ENCODE peak calls at places on chromosomes 6 and 20, in ten cellular contexts. G is right lobe of liver, P is lower leg skin, R is body of pancreas, U is Peyer's patch, M is A549, J is ovary, Y is NB4, X is esophagus squamous epithelium, V is uterus. D is an unnamed sample.

GRCh38 chr6:11491998-11492397 is 45.6 kb upstream of the TMEM170B start:
- DNase-seq in U (no peak), V (no peak), P (no peak), M (no peak), R (no peak), J (no peak), Y (peak), X (no peak), G (no peak), D (no peak)

GRCh38 chr6:73675466-73676098 is 20.4 kb upstream of the CD109 start:
- DNase-seq in G (peak), V (peak), U (peak), J (peak), M (peak), R (peak), X (peak), P (peak), Y (peak), D (peak)

GRCh38 chr20:44075191-44075949 is 111.6 kb downstream of the JPH2 start:
- DNase-seq in V (no peak), M (no peak), Y (no peak), U (no peak), P (no peak), R (no peak), J (peak), X (no peak), G (no peak), D (peak)

GRCh38 chr6:142819603-142820335 is 125.2 kb downstream of the HIVEP2 start:
- DNase-seq in U (peak), X (no peak), V (no peak), R (no peak), Y (peak), J (no peak), P (no peak), G (peak), M (no peak), D (no peak)

GRCh38 chr6:29887819-29888581 is 54.3 kb upstream of the HLA-A start:
- DNase-seq in P (no peak), G (peak), Y (peak), J (peak), R (peak), V (peak), U (no peak), M (no peak), X (no peak), D (no peak)

GRCh38 chr6:53728570-53729194 is 63.1 kb upstream of the KLHL31 start:
- DNase-seq in Y (peak), J (peak), V (peak), P (no peak), U (peak), X (no peak), M (peak), G (peak), R (peak), D (no peak)

GRCh38 chr6:158769228-158769627 is 49.9 kb downstream of the EZR start:
- DNase-seq in J (peak), X (no peak), P (no peak), R (no peak), M (no peak), V (no peak), G (no peak), Y (no peak), U (no peak), D (no peak)

GRCh38 chr6:103027532-103027931 is 1634.0 kb downstream of the GRIK2 start:
- DNase-seq in J (no peak), G (no peak), Y (no peak), X (no peak), P (no peak), U (no peak), R (no peak), V (no peak), M (no peak), D (no peak)

GRCh38 chr6:44253307-44254101 is 3.8 kb downstream of the SLC35B2 start:
- DNase-seq in G (no peak), R (peak), M (no peak), V (no peak), Y (peak), P (no peak), X (no peak), U (peak), J (peak), D (no peak)

GRCh38 chr6:139605350-139605749 is 230.9 kb upstream of the CITED2 start:
- DNase-seq in R (no peak), G (no peak), J (no peak), V (peak), U (no peak), M (no peak), X (no peak), Y (no peak), P (no peak), D (no peak)

GRCh38 chr6:19301980-19302379 is 535.2 kb upstream of the ID4 start:
- DNase-seq in U (no peak), P (no peak), X (no peak), Y (no peak), V (no peak), M (no peak), J (no peak), G (no peak), R (no peak), D (no peak)

GRCh38 chr6:4518506-4518905 is 257.7 kb upstream of the CDYL start:
- DNase-seq in J (no peak), M (peak), V (no peak), R (no peak), G (no peak), X (no peak), Y (no peak), P (no peak), U (no peak), D (no peak)

GRCh38 chr6:101851911-101852310 is 458.4 kb downstream of the GRIK2 start:
- DNase-seq in J (no peak), P (no peak), M (no peak), X (no peak), U (no peak), G (no peak), Y (no peak), R (no peak), V (no peak), D (no peak)

GRCh38 chr6:70552974-70553373 is 13.8 kb upstream of the SDHAF4 start:
- DNase-seq in P (no peak), X (no peak), M (no peak), R (no peak), U (no peak), G (no peak), V (no peak), J (no peak), Y (no peak), D (no peak)

GRCh38 chr6:81999826-82000225 is 247.3 kb upstream of the TENT5A start:
- DNase-seq in M (no peak), R (no peak), V (no peak), X (no peak), Y (no peak), P (no peak), U (no peak), J (no peak), G (no peak), D (no peak)

GRCh38 chr20:61986762-61987321 is 78.8 kb downstream of the TAF4 start:
- DNase-seq in R (no peak), M (no peak), J (no peak), U (no peak), X (no peak), Y (no peak), P (no peak), V (no peak), G (no peak), D (no peak)

GRCh38 chr6:90390379-90390778 is 93.7 kb upstream of the BACH2 start:
- DNase-seq in V (no peak), M (no peak), G (no peak), X (no peak), P (no peak), Y (no peak), U (no peak), J (no peak), R (no peak), D (no peak)

GRCh38 chr6:112153926-112154621 is 66.7 kb downstream of the FAM229B start:
- DNase-seq in G (no peak), V (no peak), X (no peak), J (no peak), U (no peak), R (no peak), P (no peak), M (peak), Y (peak), D (no peak)

GRCh38 chr6:61809004-61809595 is 476.9 kb downstream of the KHDRBS2 start:
- DNase-seq in G (no peak), V (no peak), M (peak), X (no peak), R (no peak), P (no peak), Y (peak), J (no peak), U (no peak), D (no peak)

GRCh38 chr20:33859157-33859695 is 48.1 kb downstream of the CHMP4B start:
- DNase-seq in X (no peak), R (no peak), P (no peak), M (no peak), G (no peak), U (peak), J (no peak), V (no peak), Y (no peak), D (no peak)

GRCh38 chr20:15643713-15644112 is 929.5 kb downstream of the KIF16B start:
- DNase-seq in P (no peak), Y (peak), U (no peak), M (peak), X (no peak), G (no peak), J (no peak), R (no peak), V (no peak), D (no peak)

GRCh38 chr20:49567421-49568256 is at the start of gene PTGIS:
- DNase-seq in R (peak), J (peak), P (no peak), G (peak), Y (no peak), U (no peak), X (no peak), M (no peak), V (peak), D (no peak)

GRCh38 chr20:6698056-6698455 is 69.4 kb upstream of the BMP2 start:
- DNase-seq in J (no peak), M (peak), X (no peak), V (no peak), U (no peak), G (peak), R (peak), P (peak), Y (no peak), D (peak)

GRCh38 chr20:21517566-21518277 is 3.9 kb upstream of the NKX2-2 start:
- DNase-seq in R (no peak), J (no peak), P (no peak), Y (no peak), G (no peak), U (no peak), V (no peak), M (no peak), X (no peak), D (no peak)

GRCh38 chr6:100350139-100350538 is 114.6 kb downstream of the SIM1 start:
- DNase-seq in X (no peak), V (no peak), P (no peak), J (no peak), G (no peak), R (no peak), U (no peak), M (no peak), Y (no peak), D (no peak)

GRCh38 chr20:34848597-34848996 is 23.1 kb upstream of the NCOA6 start:
- DNase-seq in G (no peak), M (no peak), X (no peak), P (no peak), R (no peak), V (no peak), J (no peak), U (no peak), Y (no peak), D (no peak)

GRCh38 chr20:13771853-13772453 is 12.8 kb downstream of the ESF1 start:
- DNase-seq in V (no peak), J (no peak), M (peak), G (no peak), X (no peak), U (no peak), Y (peak), R (no peak), P (no peak), D (no peak)

DNA sequence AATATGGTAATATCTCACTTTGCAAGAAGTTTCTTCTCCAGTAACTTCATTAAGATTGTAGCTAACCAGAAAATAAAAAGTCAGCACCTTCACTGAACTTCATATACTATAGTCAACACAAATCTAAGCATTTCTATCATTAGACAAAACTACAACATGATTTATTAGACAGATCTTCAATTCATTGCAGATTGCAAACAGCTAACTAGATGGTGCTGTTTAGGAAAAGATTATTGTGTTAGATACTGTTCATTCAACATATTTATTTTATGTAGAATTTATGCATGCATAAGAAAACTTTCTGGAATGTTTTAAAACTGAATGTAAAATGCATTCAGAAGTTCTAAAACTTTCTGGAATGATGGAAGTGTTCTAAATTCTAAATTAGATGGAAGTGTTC is 442.1 kb downstream of the HTR1B start:
- DNase-seq in Y (no peak), X (no peak), G (no peak), U (no peak), R (no peak), M (no peak), J (no peak), P (no peak), V (no peak), D (no peak)
- TF ChIP-seq CTCF in Y (no peak), X (no peak), G (peak), U (no peak), R (no peak), M (no peak), J (no peak), P (no peak), V (no peak), D (no peak)

GRCh38 chr20:20204326-20204725 is 152.0 kb downstream of the CFAP61 start:
- DNase-seq in P (no peak), G (no peak), R (no peak), J (no peak), V (no peak), X (no peak), Y (no peak), U (no peak), M (no peak), D (no peak)
- TF ChIP-seq POLR2A in P (no peak), G (no peak), R (no peak), J (no peak), V (no peak), X (no peak), Y (no peak), U (no peak), M (no peak), D (no peak)

DNA sequence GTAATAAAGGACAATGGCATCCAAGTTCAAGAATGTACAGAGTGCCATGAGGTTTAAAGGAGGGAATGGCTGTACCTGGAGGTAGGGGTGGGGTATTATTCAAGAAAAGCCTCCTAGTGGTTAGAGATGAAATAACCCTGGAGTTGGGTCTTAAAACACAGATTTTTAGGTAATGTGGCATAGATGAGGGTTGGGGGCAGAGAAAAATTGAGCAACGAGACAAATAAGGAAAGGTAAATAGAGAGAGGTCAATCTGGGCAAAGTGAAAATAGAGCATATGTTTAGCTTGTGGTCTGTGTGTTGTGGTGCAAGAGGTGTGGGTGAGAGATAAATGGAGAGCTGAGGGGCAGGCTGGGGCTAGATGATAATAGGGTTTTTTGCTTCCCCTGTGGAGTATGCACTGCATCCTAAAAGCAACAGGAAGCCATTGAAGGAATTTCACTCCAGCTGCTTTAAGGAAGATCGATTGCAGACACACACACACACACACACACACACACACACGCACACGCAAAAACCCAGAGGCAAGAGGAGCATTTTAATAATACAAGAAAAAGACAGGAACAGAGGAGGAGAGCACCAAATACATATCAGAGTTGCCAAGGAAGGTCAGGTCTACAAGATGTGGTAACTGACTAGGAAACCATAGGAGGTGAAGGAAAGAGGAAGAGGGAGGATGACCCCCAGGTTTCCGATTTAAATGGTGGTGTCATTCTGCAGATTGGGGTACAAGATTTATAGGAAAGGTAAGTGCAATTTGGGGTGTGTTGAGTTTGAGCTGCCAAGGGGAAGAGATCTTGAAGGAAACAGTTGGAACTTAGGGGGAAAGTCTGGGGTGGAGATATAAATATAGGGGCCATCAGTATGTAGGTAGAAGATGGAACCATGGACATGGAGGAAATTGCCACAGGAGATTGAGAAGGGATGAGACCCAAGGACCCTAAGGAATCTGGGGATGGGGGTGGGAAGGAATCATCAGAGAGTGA is 31.3 kb upstream of the ADGRF1 start:
- DNase-seq in P (no peak), V (no peak), X (no peak), G (no peak), U (no peak), J (no peak), R (no peak), M (peak), Y (no peak), D (no peak)
- TF ChIP-seq CTCF in P (no peak), V (no peak), X (no peak), G (peak), U (no peak), J (no peak), R (no peak), M (no peak), Y (peak), D (no peak)

DNA sequence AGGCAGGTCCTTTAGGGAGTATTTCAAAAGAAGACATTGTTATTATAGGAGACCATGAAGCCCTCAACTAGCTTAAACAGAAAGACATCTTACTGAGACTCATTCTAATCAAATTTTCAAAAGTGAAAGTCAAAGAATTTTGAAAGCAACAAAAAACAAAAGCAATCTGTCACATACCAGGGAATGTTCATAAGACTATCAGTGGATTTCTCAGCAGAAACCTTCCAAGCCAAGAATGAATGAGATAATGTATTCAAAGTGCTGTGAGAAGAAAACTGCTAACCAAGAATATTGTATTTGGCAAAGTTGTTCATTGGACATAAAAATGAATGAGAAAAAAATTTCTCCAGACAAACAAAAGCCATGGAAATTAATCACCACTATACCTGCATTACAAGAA is 48.2 kb upstream of the FUT9 start:
- DNase-seq in R (no peak), Y (no peak), M (no peak), J (no peak), V (no peak), U (no peak), G (no peak), P (no peak), X (no peak), D (no peak)
- TF ChIP-seq POLR2A in R (no peak), Y (no peak), M (no peak), J (no peak), V (no peak), U (no peak), G (no peak), P (no peak), X (no peak), D (no peak)

GRCh38 chr20:51797357-51798025 is 4.8 kb downstream of the SALL4 start:
- DNase-seq in J (no peak), G (no peak), M (no peak), U (no peak), P (no peak), R (no peak), V (no peak), X (no peak), Y (no peak), D (no peak)
- TF ChIP-seq CTCF in J (no peak), G (no peak), M (no peak), U (no peak), P (no peak), R (no peak), V (no peak), X (no peak), Y (no peak), D (no peak)

GRCh38 chr20:47278907-47279348 is 77.6 kb downstream of the ZMYND8 start:
- DNase-seq in G (no peak), J (no peak), X (no peak), R (no peak), V (no peak), P (no peak), U (no peak), M (no peak), Y (no peak), D (no peak)

GRCh38 chr20:47280228-47280627 is 76.3 kb downstream of the ZMYND8 start:
- DNase-seq in V (no peak), G (no peak), M (no peak), R (no peak), J (no peak), P (no peak), Y (no peak), U (no peak), X (no peak), D (no peak)

GRCh38 chr20:47281376-47281775 is 75.1 kb downstream of the ZMYND8 start:
- DNase-seq in G (no peak), P (no peak), J (no peak), R (no peak), X (no peak), U (no peak), V (no peak), M (no peak), Y (no peak), D (no peak)

GRCh38 chr20:47282864-47283263 is 73.6 kb downstream of the ZMYND8 start:
- DNase-seq in Y (no peak), P (no peak), J (no peak), X (no peak), R (no peak), G (no peak), V (no peak), U (no peak), M (no peak), D (no peak)

GRCh38 chr20:47280668-47281067 is 75.8 kb downstream of the ZMYND8 start:
- DNase-seq in G (no peak), J (no peak), U (no peak), R (no peak), V (no peak), X (no peak), Y (no peak), M (no peak), P (no peak), D (no peak)
- TF ChIP-seq POLR2A in G (no peak), J (no peak), U (no peak), R (no peak), V (no peak), X (no peak), Y (no peak), M (no peak), P (no peak), D (no peak)